ENCODE peak calls at places on chromosomes 13 and 19, in six cellular contexts. X is IMR-90, C is neuronal stem cell, Z is mesenchymal stem cell, A is H1, L is trophoblast cell. T is an unnamed sample.

GRCh38 chr19:38059897-38060296 is 152.9 kb downstream of the SIPA1L3 start:
- DNase-seq in L (no peak), C (no peak), A (no peak), X (no peak), Z (peak; percentile 41), T (no peak)

GRCh38 chr13:49997935-49998334 is 1.1 kb downstream of the TRIM13 start:
- DNase-seq in Z (no peak), X (no peak), L (no peak), A (no peak), C (no peak), T (no peak)

GRCh38 chr19:18428837-18429674 is 8.9 kb downstream of the ISYNA1 start:
- DNase-seq in A (peak; percentile 99), C (peak; percentile 94), X (peak; percentile 72), Z (peak; percentile 94), L (peak; percentile 40), T (peak; percentile 93)

GRCh38 chr19:12936582-12936981 is 1.8 kb upstream of the CALR start:
- DNase-seq in C (no peak), A (no peak), Z (no peak), X (no peak), L (no peak), T (no peak)

GRCh38 chr19:39401549-39402416 is 4.9 kb upstream of the ZFP36 start:
- DNase-seq in C (no peak), Z (peak; percentile 94), X (peak; percentile 89), L (peak; percentile 83), A (no peak), T (no peak)

GRCh38 chr19:57964761-57965160 is 9.6 kb downstream of the C19orf18 start:
- DNase-seq in C (no peak), Z (no peak), X (no peak), A (no peak), L (no peak), T (no peak)

GRCh38 chr13:71912524-71912923 is 45.5 kb upstream of the DACH1 start:
- DNase-seq in C (no peak), A (no peak), Z (peak; percentile 86), L (no peak), X (peak; percentile 1), T (no peak)

GRCh38 chr13:24502567-24503375 is 9.8 kb downstream of the PARP4 start:
- DNase-seq in X (peak; percentile 53), C (peak; percentile 24), Z (peak; percentile 69), L (peak; percentile 6), A (no peak), T (no peak)

GRCh38 chr13:44576396-44577235 is 486 bp upstream of the TSC22D1 start:
- DNase-seq in A (no peak), X (no peak), Z (no peak), C (peak; percentile 38), L (no peak), T (no peak)

GRCh38 chr13:30268673-30269072 is 38.7 kb downstream of the KATNAL1 start:
- DNase-seq in X (peak; percentile 40), A (no peak), C (no peak), Z (peak; percentile 30), L (no peak), T (no peak)

GRCh38 chr13:36965767-36966166 is 33.4 kb downstream of the ALG5 start:
- DNase-seq in C (no peak), X (peak; percentile 90), L (peak; percentile 52), Z (peak; percentile 70), A (no peak), T (no peak)

GRCh38 chr13:70237131-70237530 is 128.9 kb upstream of the KLHL1 start:
- DNase-seq in A (no peak), Z (peak; percentile 61), L (no peak), X (no peak), C (no peak), T (no peak)

GRCh38 chr19:27767234-27767633 is 1445.7 kb downstream of the UQCRFS1 start:
- DNase-seq in C (no peak), L (no peak), Z (no peak), A (no peak), X (no peak), T (no peak)

GRCh38 chr13:44305845-44306244 is 67.8 kb upstream of the SERP2 start:
- DNase-seq in X (peak; percentile 67), A (no peak), C (peak; percentile 6), L (no peak), Z (peak; percentile 37), T (no peak)

GRCh38 chr13:75410207-75410606 is 71.8 kb downstream of the TBC1D4 start:
- DNase-seq in L (no peak), Z (no peak), C (no peak), X (no peak), A (no peak), T (no peak)

GRCh38 chr19:12669272-12670158 is 2.9 kb downstream of the WDR83 start:
- DNase-seq in A (peak; percentile 81), L (peak; percentile 71), C (peak; percentile 77), Z (peak; percentile 90), X (peak; percentile 85), T (peak; percentile 75)

GRCh38 chr13:53151692-53152421 is 123.2 kb downstream of the OLFM4 start:
- DNase-seq in X (peak; percentile 34), L (peak; percentile 7), C (peak; percentile 82), Z (peak; percentile 37), A (peak; percentile 78), T (peak; percentile 78)

GRCh38 chr13:32126298-32126697 is 94.7 kb downstream of the FRY start:
- DNase-seq in A (no peak), X (no peak), Z (no peak), L (no peak), C (no peak), T (no peak)

GRCh38 chr13:43058318-43058674 is 34.9 kb downstream of the DNAJC15 start:
- DNase-seq in C (no peak), Z (peak; percentile 48), A (no peak), L (peak; percentile 71), X (peak; percentile 62), T (peak; percentile 45)

GRCh38 chr19:8392017-8392591 is 1.9 kb downstream of the RAB11B start:
- DNase-seq in L (no peak), C (no peak), Z (peak; percentile 63), A (no peak), X (no peak), T (no peak)

GRCh38 chr19:11377237-11377636 is 2.8 kb downstream of the SWSAP1 start:
- DNase-seq in X (peak; percentile 94), A (no peak), L (no peak), C (no peak), Z (peak; percentile 78), T (no peak)

GRCh38 chr19:1237027-1237659 is 662 bp downstream of the CBARP start:
- DNase-seq in Z (no peak), C (no peak), L (no peak), A (peak; percentile 66), X (no peak), T (no peak)

GRCh38 chr13:41188584-41188983 is 5.8 kb downstream of the KBTBD7 start:
- DNase-seq in A (no peak), X (peak; percentile 89), Z (peak; percentile 32), C (no peak), L (peak; percentile 34), T (no peak)

GRCh38 chr13:48532473-48533206 is at the start of gene RCBTB2:
- DNase-seq in A (peak; percentile 98), X (peak; percentile 96), Z (peak; percentile 97), L (peak; percentile 98), C (peak; percentile 97), T (peak; percentile 99)

GRCh38 chr19:49468746-49469447 is 5.1 kb upstream of the FLT3LG start:
- DNase-seq in C (no peak), X (no peak), A (peak; percentile 79), Z (peak; percentile 17), L (peak; percentile 27), T (peak; percentile 94)

GRCh38 chr19:44684892-44685847 is 13.8 kb upstream of the CEACAM16 start:
- DNase-seq in Z (peak; percentile 100), X (peak; percentile 97), A (no peak), C (peak; percentile 17), L (no peak), T (peak; percentile 51)

GRCh38 chr13:40559915-40560314 is 106.5 kb downstream of the FOXO1 start:
- DNase-seq in X (no peak), A (no peak), Z (no peak), C (no peak), L (no peak), T (no peak)

GRCh38 chr13:47628666-47629065 is 372.4 kb downstream of the SUCLA2 start:
- DNase-seq in Z (no peak), C (no peak), L (no peak), A (no peak), X (peak; percentile 21), T (no peak)

GRCh38 chr13:69040898-69041297 is 1066.7 kb upstream of the ATXN8OS start:
- DNase-seq in L (no peak), Z (no peak), X (no peak), A (no peak), C (no peak), T (no peak)

DNA sequence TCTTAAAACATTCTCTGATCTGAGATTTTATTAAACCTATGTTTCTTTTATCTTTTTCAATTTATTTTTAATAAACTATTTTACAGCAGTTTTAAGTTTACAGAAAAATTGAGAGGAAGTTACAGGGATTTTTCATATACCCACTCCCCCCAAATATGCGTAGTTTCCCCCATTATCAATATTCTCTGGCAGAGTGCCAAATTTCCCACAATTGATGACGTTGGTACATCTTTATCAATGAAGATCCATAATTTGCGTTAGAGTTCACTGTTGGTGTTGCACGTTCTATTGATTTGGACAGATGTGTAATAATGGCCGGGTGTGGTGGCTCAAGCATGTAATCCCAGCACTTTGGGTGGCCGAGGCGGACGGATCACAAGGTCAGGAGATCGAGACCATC is 1063.0 kb upstream of the ATXN8OS start:
- DNase-seq in L (no peak), Z (no peak), A (no peak), C (no peak), X (no peak), T (no peak)
- H3K23ac ChIP-seq in L (no peak overlapping the region), Z (no peak overlapping the region), A (no peak overlapping the region), C (no peak overlapping the region), X (no peak overlapping the region), T (no peak overlapping the region)

GRCh38 chr19:46634045-46634655 is 1.9 kb downstream of the GNG8 start:
- DNase-seq in Z (peak; percentile 87), A (peak; percentile 98), C (peak; percentile 89), X (peak; percentile 64), L (peak; percentile 88), T (peak; percentile 97)
- H2AFZ ChIP-seq in Z (peak overlapping the region; percentile 64), A (peak overlapping the region; percentile 8), C (peak overlapping the region; percentile 60), X (peak overlapping the region; percentile 76), L (no peak overlapping the region), T (no peak overlapping the region)

GRCh38 chr13:111856571-111856970 is 210.4 kb upstream of the SOX1 start:
- DNase-seq in L (no peak), A (no peak), C (no peak), Z (no peak), X (no peak), T (no peak)

GRCh38 chr13:111859361-111860105 is 207.4 kb upstream of the SOX1 start:
- DNase-seq in L (no peak), A (peak; percentile 43), C (no peak), Z (no peak), X (no peak), T (no peak)

GRCh38 chr13:111858571-111858970 is 208.4 kb upstream of the SOX1 start:
- DNase-seq in L (no peak), Z (no peak), C (no peak), A (no peak), X (no peak), T (no peak)

GRCh38 chr13:111857336-111857735 is 209.6 kb upstream of the SOX1 start:
- DNase-seq in A (peak; percentile 35), C (no peak), X (no peak), Z (no peak), L (no peak), T (no peak)

GRCh38 chr13:111857846-111858560 is 208.9 kb upstream of the SOX1 start:
- DNase-seq in Z (no peak), A (peak; percentile 35), X (no peak), L (no peak), C (no peak), T (no peak)
- H3K4me2 ChIP-seq in Z (no peak overlapping the region), A (no peak overlapping the region), X (no peak overlapping the region), L (no peak overlapping the region), C (no peak overlapping the region), T (no peak overlapping the region)

GRCh38 chr13:94548382-94549240 is 47.3 kb downstream of the TGDS start:
- DNase-seq in A (no peak), Z (peak; percentile 61), X (peak; percentile 29), C (no peak), L (no peak), T (peak; percentile 81)
- H3K23ac ChIP-seq in A (no peak overlapping the region), Z (no peak overlapping the region), X (peak overlapping the region; percentile 1), C (peak overlapping the region; percentile 38), L (no peak overlapping the region), T (no peak overlapping the region)

T was measured in H9.